ENCODE peak calls at places on chromosomes 4 and X, in nine cellular contexts. One of them, this sample, is unnamed.
A peak's percentile ranks its signal among the peaks of the same experiment; 100 is the strongest.

GRCh38 chrX:25442501-25442900 is 426.7 kb upstream of the ARX start:
- DNase-seq in NB4: peak; percentile 0
- DNase-seq in ovary: no peak
- DNase-seq in left lung: no peak
- DNase-seq in neural progenitor cell: peak; percentile 15
- DNase-seq in tibial artery: no peak
- DNase-seq in mucosa of descending colon: no peak
- DNase-seq in transverse colon: no peak
- DNase-seq in fibroblast of mammary gland: no peak
- DNase-seq in this sample: peak; percentile 0

GRCh38 chr4:65190780-65191179 is 479.5 kb downstream of the EPHA5 start:
- DNase-seq in neural progenitor cell: no peak
- DNase-seq in left lung: no peak
- DNase-seq in mucosa of descending colon: no peak
- DNase-seq in ovary: no peak
- DNase-seq in fibroblast of mammary gland: no peak
- DNase-seq in NB4: no peak
- DNase-seq in tibial artery: no peak
- DNase-seq in transverse colon: no peak
- DNase-seq in this sample: no peak

GRCh38 chr4:2800691-2801596 is 8.1 kb downstream of the SH3BP2 start:
- DNase-seq in neural progenitor cell: peak; percentile 66
- DNase-seq in ovary: peak; percentile 89
- DNase-seq in tibial artery: peak; percentile 79
- DNase-seq in left lung: peak; percentile 97
- DNase-seq in NB4: peak; percentile 96
- DNase-seq in fibroblast of mammary gland: peak; percentile 44
- DNase-seq in mucosa of descending colon: peak; percentile 72
- DNase-seq in transverse colon: peak; percentile 70
- DNase-seq in this sample: peak; percentile 86

GRCh38 chr4:48779095-48779997 is 733 bp downstream of the FRYL start:
- DNase-seq in NB4: peak; percentile 78
- DNase-seq in left lung: peak; percentile 93
- DNase-seq in fibroblast of mammary gland: peak; percentile 38
- DNase-seq in ovary: peak; percentile 62
- DNase-seq in neural progenitor cell: peak; percentile 83
- DNase-seq in transverse colon: peak; percentile 68
- DNase-seq in mucosa of descending colon: peak; percentile 82
- DNase-seq in tibial artery: peak; percentile 51
- DNase-seq in this sample: peak; percentile 62

GRCh38 chr4:12304912-12305311 is 876.2 kb upstream of the HS3ST1 start:
- DNase-seq in mucosa of descending colon: no peak
- DNase-seq in left lung: no peak
- DNase-seq in NB4: no peak
- DNase-seq in fibroblast of mammary gland: no peak
- DNase-seq in transverse colon: no peak
- DNase-seq in neural progenitor cell: no peak
- DNase-seq in tibial artery: no peak
- DNase-seq in ovary: no peak
- DNase-seq in this sample: no peak

GRCh38 chr4:1396806-1397455 is 9.3 kb downstream of the NKX1-1 start:
- DNase-seq in ovary: no peak
- DNase-seq in neural progenitor cell: no peak
- DNase-seq in transverse colon: no peak
- DNase-seq in left lung: peak; percentile 40
- DNase-seq in fibroblast of mammary gland: no peak
- DNase-seq in NB4: no peak
- DNase-seq in mucosa of descending colon: peak; percentile 5
- DNase-seq in tibial artery: peak; percentile 8
- DNase-seq in this sample: no peak

GRCh38 chr4:158590219-158590618 is 68.5 kb downstream of the RXFP1 start:
- DNase-seq in ovary: no peak
- DNase-seq in neural progenitor cell: no peak
- DNase-seq in transverse colon: no peak
- DNase-seq in fibroblast of mammary gland: no peak
- DNase-seq in NB4: no peak
- DNase-seq in left lung: no peak
- DNase-seq in mucosa of descending colon: no peak
- DNase-seq in tibial artery: no peak
- DNase-seq in this sample: no peak

GRCh38 chr4:19971829-19972228 is 279.9 kb upstream of the SLIT2 start:
- DNase-seq in NB4: no peak
- DNase-seq in mucosa of descending colon: no peak
- DNase-seq in tibial artery: no peak
- DNase-seq in left lung: no peak
- DNase-seq in ovary: no peak
- DNase-seq in fibroblast of mammary gland: no peak
- DNase-seq in neural progenitor cell: no peak
- DNase-seq in transverse colon: no peak
- DNase-seq in this sample: peak; percentile 65

GRCh38 chr4:22268350-22269025 is 247.4 kb downstream of the ADGRA3 start:
- DNase-seq in mucosa of descending colon: no peak
- DNase-seq in transverse colon: no peak
- DNase-seq in ovary: no peak
- DNase-seq in NB4: peak; percentile 2
- DNase-seq in tibial artery: no peak
- DNase-seq in fibroblast of mammary gland: no peak
- DNase-seq in neural progenitor cell: no peak
- DNase-seq in left lung: no peak
- DNase-seq in this sample: no peak

GRCh38 chr4:42280327-42281095 is 116.8 kb upstream of the SHISA3 start:
- DNase-seq in ovary: no peak
- DNase-seq in neural progenitor cell: peak; percentile 39
- DNase-seq in fibroblast of mammary gland: peak; percentile 48
- DNase-seq in mucosa of descending colon: no peak
- DNase-seq in transverse colon: no peak
- DNase-seq in tibial artery: no peak
- DNase-seq in left lung: no peak
- DNase-seq in NB4: peak; percentile 54
- DNase-seq in this sample: peak; percentile 40

GRCh38 chr4:152935661-152936445 is at the start of gene FHDC1:
- DNase-seq in tibial artery: no peak
- DNase-seq in neural progenitor cell: peak; percentile 91
- DNase-seq in ovary: no peak
- DNase-seq in fibroblast of mammary gland: no peak
- DNase-seq in transverse colon: peak; percentile 89
- DNase-seq in NB4: peak; percentile 23
- DNase-seq in left lung: peak; percentile 92
- DNase-seq in mucosa of descending colon: peak; percentile 92
- DNase-seq in this sample: no peak

GRCh38 chr4:90078440-90078839 is 48.8 kb upstream of the CCSER1 start:
- DNase-seq in mucosa of descending colon: no peak
- DNase-seq in tibial artery: no peak
- DNase-seq in NB4: no peak
- DNase-seq in transverse colon: no peak
- DNase-seq in left lung: no peak
- DNase-seq in ovary: no peak
- DNase-seq in fibroblast of mammary gland: no peak
- DNase-seq in neural progenitor cell: no peak
- DNase-seq in this sample: no peak

GRCh38 chrX:38220024-38220935 is at the start of gene SRPX:
- DNase-seq in mucosa of descending colon: peak; percentile 35
- DNase-seq in tibial artery: peak; percentile 34
- DNase-seq in NB4: peak; percentile 52
- DNase-seq in left lung: peak; percentile 41
- DNase-seq in neural progenitor cell: peak; percentile 67
- DNase-seq in transverse colon: peak; percentile 27
- DNase-seq in fibroblast of mammary gland: peak; percentile 75
- DNase-seq in ovary: no peak
- DNase-seq in this sample: peak; percentile 48

GRCh38 chrX:40947276-40947675 is 138.0 kb upstream of the USP9X start:
- DNase-seq in ovary: no peak
- DNase-seq in NB4: no peak
- DNase-seq in tibial artery: no peak
- DNase-seq in fibroblast of mammary gland: peak; percentile 68
- DNase-seq in left lung: no peak
- DNase-seq in transverse colon: no peak
- DNase-seq in mucosa of descending colon: no peak
- DNase-seq in neural progenitor cell: no peak
- DNase-seq in this sample: peak; percentile 61

GRCh38 chrX:153643431-153644351 is 3.3 kb upstream of the DUSP9 start:
- DNase-seq in left lung: no peak
- DNase-seq in mucosa of descending colon: no peak
- DNase-seq in neural progenitor cell: peak; percentile 61
- DNase-seq in transverse colon: no peak
- DNase-seq in ovary: no peak
- DNase-seq in NB4: peak; percentile 24
- DNase-seq in fibroblast of mammary gland: no peak
- DNase-seq in tibial artery: no peak
- DNase-seq in this sample: no peak

GRCh38 chrX:45771560-45772340 is 571.1 kb upstream of the DIPK2B start:
- DNase-seq in transverse colon: peak; percentile 56
- DNase-seq in fibroblast of mammary gland: peak; percentile 78
- DNase-seq in ovary: no peak
- DNase-seq in NB4: peak; percentile 71
- DNase-seq in left lung: peak; percentile 79
- DNase-seq in neural progenitor cell: no peak
- DNase-seq in tibial artery: peak; percentile 28
- DNase-seq in mucosa of descending colon: peak; percentile 53
- DNase-seq in this sample: peak; percentile 79

GRCh38 chr4:77172336-77172735 is 15.3 kb downstream of the CCNG2 start:
- DNase-seq in ovary: no peak
- DNase-seq in neural progenitor cell: no peak
- DNase-seq in transverse colon: no peak
- DNase-seq in fibroblast of mammary gland: peak; percentile 88
- DNase-seq in tibial artery: no peak
- DNase-seq in NB4: no peak
- DNase-seq in mucosa of descending colon: no peak
- DNase-seq in left lung: no peak
- DNase-seq in this sample: peak; percentile 91

GRCh38 chr4:8261851-8262535 is 7.6 kb upstream of the HTRA3 start:
- DNase-seq in mucosa of descending colon: no peak
- DNase-seq in tibial artery: no peak
- DNase-seq in neural progenitor cell: no peak
- DNase-seq in NB4: no peak
- DNase-seq in left lung: peak; percentile 88
- DNase-seq in transverse colon: no peak
- DNase-seq in ovary: peak; percentile 31
- DNase-seq in fibroblast of mammary gland: no peak
- DNase-seq in this sample: peak; percentile 83

GRCh38 chr4:147829401-147830101 is 97.7 kb downstream of the ARHGAP10 start:
- DNase-seq in NB4: no peak
- DNase-seq in neural progenitor cell: no peak
- DNase-seq in tibial artery: peak; percentile 64
- DNase-seq in transverse colon: peak; percentile 49
- DNase-seq in fibroblast of mammary gland: peak; percentile 83
- DNase-seq in left lung: no peak
- DNase-seq in ovary: no peak
- DNase-seq in mucosa of descending colon: no peak
- DNase-seq in this sample: peak; percentile 94

GRCh38 chr4:181294421-181294820 is 948.8 kb upstream of the TENM3 start:
- DNase-seq in transverse colon: no peak
- DNase-seq in fibroblast of mammary gland: no peak
- DNase-seq in mucosa of descending colon: no peak
- DNase-seq in tibial artery: no peak
- DNase-seq in neural progenitor cell: no peak
- DNase-seq in left lung: no peak
- DNase-seq in ovary: no peak
- DNase-seq in NB4: no peak
- DNase-seq in this sample: no peak

GRCh38 chr4:143320113-143320512 is 16.6 kb upstream of the GAB1 start:
- DNase-seq in neural progenitor cell: no peak
- DNase-seq in fibroblast of mammary gland: no peak
- DNase-seq in left lung: no peak
- DNase-seq in mucosa of descending colon: no peak
- DNase-seq in NB4: no peak
- DNase-seq in tibial artery: no peak
- DNase-seq in ovary: no peak
- DNase-seq in transverse colon: no peak
- DNase-seq in this sample: no peak
- TF ChIP-seq CTCF in neural progenitor cell: no peak
- TF ChIP-seq CTCF in fibroblast of mammary gland: no peak
- TF ChIP-seq CTCF in left lung: no peak
- TF ChIP-seq CTCF in mucosa of descending colon: no peak
- TF ChIP-seq CTCF in NB4: no peak
- TF ChIP-seq CTCF in tibial artery: no peak
- TF ChIP-seq CTCF in ovary: no peak
- TF ChIP-seq CTCF in transverse colon: no peak
- TF ChIP-seq CTCF in this sample: no peak

DNA sequence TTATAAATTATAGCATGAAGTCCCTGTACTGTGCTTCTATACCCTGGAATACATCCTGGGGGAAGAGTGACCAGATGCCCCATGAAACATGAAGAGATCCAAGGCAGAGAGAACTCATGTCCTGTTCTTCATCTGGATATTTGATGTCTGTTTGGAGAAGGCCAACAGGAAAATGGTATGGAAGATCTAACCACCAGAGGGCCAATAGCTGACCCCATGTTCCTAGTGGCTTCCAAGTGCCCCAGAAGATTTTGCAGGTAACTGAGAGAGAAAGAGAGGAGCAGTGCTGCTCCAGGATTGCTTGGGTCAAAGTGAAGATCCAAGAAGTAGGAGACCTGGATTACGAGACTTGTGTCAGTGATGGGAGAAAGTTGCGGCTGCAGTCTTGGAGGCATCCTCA is 90.2 kb upstream of the TSPAN5 start:
- DNase-seq in fibroblast of mammary gland: no peak
- DNase-seq in left lung: no peak
- DNase-seq in ovary: no peak
- DNase-seq in NB4: no peak
- DNase-seq in neural progenitor cell: no peak
- DNase-seq in mucosa of descending colon: no peak
- DNase-seq in tibial artery: no peak
- DNase-seq in transverse colon: no peak
- DNase-seq in this sample: no peak
- H3K4me3 ChIP-seq in fibroblast of mammary gland: no peak overlapping the region
- H3K4me3 ChIP-seq in left lung: no peak overlapping the region
- H3K4me3 ChIP-seq in ovary: no peak overlapping the region
- H3K4me3 ChIP-seq in NB4: no peak overlapping the region
- H3K4me3 ChIP-seq in neural progenitor cell: no peak overlapping the region
- H3K4me3 ChIP-seq in mucosa of descending colon: no peak overlapping the region
- H3K4me3 ChIP-seq in tibial artery: no peak overlapping the region
- H3K4me3 ChIP-seq in transverse colon: no peak overlapping the region
- H3K4me3 ChIP-seq in this sample: no peak overlapping the region

GRCh38 chrX:48761674-48762471 is at the start of gene GLOD5:
- DNase-seq in ovary: no peak
- DNase-seq in left lung: peak; percentile 82
- DNase-seq in fibroblast of mammary gland: peak; percentile 3
- DNase-seq in mucosa of descending colon: peak; percentile 82
- DNase-seq in neural progenitor cell: peak; percentile 54
- DNase-seq in NB4: peak; percentile 22
- DNase-seq in tibial artery: no peak
- DNase-seq in transverse colon: peak; percentile 79
- DNase-seq in this sample: peak; percentile 34
- TF ChIP-seq CTCF in ovary: no peak
- TF ChIP-seq CTCF in left lung: no peak
- TF ChIP-seq CTCF in fibroblast of mammary gland: no peak
- TF ChIP-seq CTCF in mucosa of descending colon: no peak
- TF ChIP-seq CTCF in neural progenitor cell: peak; percentile 46
- TF ChIP-seq CTCF in NB4: no peak
- TF ChIP-seq CTCF in tibial artery: no peak
- TF ChIP-seq CTCF in transverse colon: peak; percentile 20
- TF ChIP-seq CTCF in this sample: peak; percentile 59

DNA sequence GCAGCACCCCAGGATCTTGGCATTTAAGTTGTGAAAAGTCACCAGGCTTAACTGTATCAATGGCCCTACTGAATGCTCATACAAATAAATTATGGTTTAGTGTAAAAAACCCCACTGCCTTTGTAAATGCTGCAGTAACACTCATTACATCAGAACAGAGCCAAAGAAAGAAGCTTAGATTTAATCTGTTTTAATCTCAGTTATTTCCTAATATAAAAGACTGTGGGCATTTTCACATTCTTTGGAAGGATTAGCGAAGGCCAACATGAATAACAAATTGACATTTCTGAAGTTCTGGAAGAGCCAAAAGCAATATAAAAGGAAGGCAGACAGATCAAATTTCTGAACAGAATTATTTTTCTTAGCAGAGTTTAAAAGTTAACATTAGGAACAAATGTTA is 140.0 kb upstream of the HCCS start:
- DNase-seq in ovary: no peak
- DNase-seq in fibroblast of mammary gland: no peak
- DNase-seq in transverse colon: no peak
- DNase-seq in NB4: no peak
- DNase-seq in tibial artery: no peak
- DNase-seq in mucosa of descending colon: no peak
- DNase-seq in left lung: no peak
- DNase-seq in neural progenitor cell: no peak
- DNase-seq in this sample: peak; percentile 16
- H3K4me3 ChIP-seq in ovary: no peak overlapping the region
- H3K4me3 ChIP-seq in fibroblast of mammary gland: no peak overlapping the region
- H3K4me3 ChIP-seq in transverse colon: no peak overlapping the region
- H3K4me3 ChIP-seq in NB4: no peak overlapping the region
- H3K4me3 ChIP-seq in tibial artery: no peak overlapping the region
- H3K4me3 ChIP-seq in mucosa of descending colon: no peak overlapping the region
- H3K4me3 ChIP-seq in left lung: no peak overlapping the region
- H3K4me3 ChIP-seq in neural progenitor cell: no peak overlapping the region
- H3K4me3 ChIP-seq in this sample: no peak overlapping the region

This sample was measured in choroid plexus epithelial cell.